ENCODE peak calls at places on chromosomes 4 and X, in five cellular contexts. A, Q, N, V and L are unnamed samples.

GRCh38 chr4:1406416-1406945 is at the start of gene NKX1-1:
- DNase-seq in A (no peak), N (no peak), Q (no peak), V (no peak), L (no peak)

GRCh38 chrX:87006561-87006960 is 511.0 kb upstream of the KLHL4 start:
- DNase-seq in A (no peak), Q (no peak), V (no peak), N (no peak), L (no peak)

GRCh38 chr4:27245216-27245615 is 384.6 kb downstream of the STIM2 start:
- DNase-seq in N (no peak), A (no peak), V (no peak), Q (no peak), L (no peak)

GRCh38 chr4:77921701-77922100 is 59.1 kb downstream of the MRPL1 start:
- DNase-seq in Q (no peak), V (peak), N (no peak), A (no peak), L (no peak)

GRCh38 chr4:41304221-41304620 is 47.5 kb downstream of the UCHL1 start:
- DNase-seq in V (no peak), A (no peak), N (no peak), Q (no peak), L (no peak)

GRCh38 chr4:76363556-76364290 is 57.2 kb downstream of the STBD1 start:
- DNase-seq in A (no peak), Q (no peak), N (no peak), V (peak), L (no peak)

GRCh38 chr4:153759407-153760226 is at the start of gene RNF175:
- DNase-seq in Q (peak), V (no peak), N (no peak), A (no peak), L (no peak)

GRCh38 chr4:123802082-123802658 is 405.6 kb downstream of the SPRY1 start:
- DNase-seq in V (no peak), N (no peak), Q (no peak), A (no peak), L (no peak)

GRCh38 chr4:1412376-1413220 is 6.4 kb upstream of the NKX1-1 start:
- DNase-seq in Q (no peak), N (no peak), V (no peak), A (no peak), L (peak)

GRCh38 chr4:158442736-158443135 is 78.9 kb upstream of the RXFP1 start:
- DNase-seq in Q (no peak), A (no peak), V (peak), N (no peak), L (no peak)

DNA sequence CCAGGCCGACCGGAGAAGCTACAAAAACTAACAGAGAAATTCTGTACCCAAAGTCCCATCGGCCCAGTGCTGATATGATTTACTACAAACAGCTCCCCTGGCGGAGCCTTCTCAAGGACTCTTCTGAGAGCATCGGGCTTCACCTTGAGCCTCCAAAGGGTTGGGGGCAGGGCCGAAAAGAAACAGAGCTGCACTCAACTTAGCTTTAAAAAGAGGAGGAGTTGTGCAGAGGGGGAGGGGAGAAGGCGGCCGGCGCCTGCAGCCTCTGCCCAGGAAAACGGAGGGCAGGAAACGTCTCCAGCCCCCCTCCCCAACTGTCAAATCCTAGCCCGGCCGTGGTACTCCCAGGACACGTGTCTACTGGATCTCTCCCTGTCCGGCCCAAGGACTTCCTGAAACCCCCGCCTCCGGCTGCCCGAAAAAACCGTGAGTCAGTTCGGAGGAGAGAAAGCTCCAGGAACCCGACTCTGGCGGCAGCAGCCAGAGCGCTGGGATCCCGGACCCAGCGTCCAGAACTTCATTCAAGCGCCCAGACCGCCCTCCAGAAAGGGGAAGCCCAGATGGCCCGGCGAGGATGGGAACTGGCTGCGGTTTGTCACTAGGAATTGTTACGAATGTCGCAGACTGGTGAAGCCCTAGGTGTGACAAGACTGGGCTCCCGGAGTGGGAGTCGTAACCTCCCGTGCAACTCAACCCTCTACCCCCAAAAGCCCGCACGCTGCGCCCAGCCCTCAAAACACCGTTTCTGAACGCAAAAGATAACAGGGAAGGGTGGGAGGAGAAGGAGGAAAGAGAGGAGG is 1.0 kb downstream of the ADAMTS3 start:
- DNase-seq in A (peak), Q (peak), V (peak), N (peak), L (peak)
- TF ChIP-seq CTCF in A (no peak), Q (peak), V (peak), N (no peak), L (peak)

GRCh38 chr4:73765296-73765695 is 24.9 kb downstream of the CXCL8 start:
- DNase-seq in N (no peak), V (no peak), A (no peak), Q (no peak), L (no peak)
- TF ChIP-seq CTCF in N (no peak), V (no peak), A (no peak), Q (no peak), L (no peak)

GRCh38 chr4:29966386-29966785 is 753.8 kb upstream of the PCDH7 start:
- DNase-seq in A (no peak), V (no peak), Q (no peak), N (no peak), L (no peak)

GRCh38 chr4:29972121-29972520 is 748.0 kb upstream of the PCDH7 start:
- DNase-seq in V (no peak), A (no peak), N (no peak), Q (no peak), L (no peak)

GRCh38 chr4:29970626-29971025 is 749.5 kb upstream of the PCDH7 start:
- DNase-seq in V (no peak), A (no peak), N (no peak), Q (no peak), L (no peak)
- TF ChIP-seq CTCF in V (no peak), A (no peak), N (no peak), Q (no peak), L (no peak)

DNA sequence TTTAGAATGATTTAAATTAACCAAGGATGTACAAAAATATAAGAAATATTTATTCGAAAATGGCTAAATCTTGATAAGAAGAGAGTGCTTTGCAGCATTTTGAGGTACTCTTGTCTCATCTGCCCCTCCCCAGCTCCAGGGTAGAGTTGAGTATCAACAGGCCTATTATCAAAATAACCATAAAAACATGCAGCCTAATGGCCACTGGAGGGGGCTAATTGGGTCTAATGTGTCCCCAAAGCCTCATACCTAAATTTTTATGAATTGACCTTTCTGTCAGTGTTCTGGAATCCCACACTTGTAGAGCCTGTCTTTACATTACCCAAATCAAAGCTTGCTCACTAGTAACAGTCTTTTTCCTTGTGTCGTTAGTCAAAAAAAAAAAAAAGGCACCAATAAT is 544.9 kb upstream of the CPXCR1 start:
- DNase-seq in N (no peak), V (no peak), Q (no peak), A (no peak), L (no peak)
- TF ChIP-seq CTCF in N (no peak), V (no peak), Q (no peak), A (no peak), L (no peak)

GRCh38 chr4:68076194-68076593 is 53.5 kb downstream of the TMPRSS11F start:
- DNase-seq in Q (no peak), N (no peak), A (no peak), V (no peak), L (no peak)
- TF ChIP-seq CTCF in Q (no peak), N (no peak), A (no peak), V (no peak), L (no peak)